ENCODE peak calls at places on chromosomes 13 and 19, in nine cellular contexts. One of them, this sample, is unnamed.

GRCh38 chr19:41335467-41335866 is 18.3 kb downstream of the TGFB1 start:
- DNase-seq in SK-MEL-5: no peak
- DNase-seq in nucleus accumbens: no peak
- DNase-seq in anterior cingulate cortex: no peak
- DNase-seq in psoas muscle: no peak
- DNase-seq in upper lobe of left lung: no peak
- DNase-seq in stimulated activated CD8-positive, alpha-beta memory T cell treated with anti-CD3 and anti-CD28 coated beads, Interleukin-4, amount 100 ng/mL, for 1 hour: no peak
- DNase-seq in neural crest cell: no peak
- DNase-seq in activated naive CD4-positive, alpha-beta T cell treated with anti-CD3 and anti-CD28 coated beads for 36 hours: no peak
- DNase-seq in this sample: no peak

GRCh38 chr13:21079761-21080730 is 18.7 kb upstream of the LATS2 start:
- DNase-seq in SK-MEL-5: peak; percentile 22
- DNase-seq in nucleus accumbens: no peak
- DNase-seq in anterior cingulate cortex: no peak
- DNase-seq in psoas muscle: no peak
- DNase-seq in upper lobe of left lung: no peak
- DNase-seq in stimulated activated CD8-positive, alpha-beta memory T cell treated with anti-CD3 and anti-CD28 coated beads, Interleukin-4, amount 100 ng/mL, for 1 hour: no peak
- DNase-seq in neural crest cell: no peak
- DNase-seq in activated naive CD4-positive, alpha-beta T cell treated with anti-CD3 and anti-CD28 coated beads for 36 hours: no peak
- DNase-seq in this sample: no peak

GRCh38 chr13:112005925-112006324 is 61.0 kb upstream of the SOX1 start:
- DNase-seq in SK-MEL-5: no peak
- DNase-seq in nucleus accumbens: no peak
- DNase-seq in anterior cingulate cortex: no peak
- DNase-seq in psoas muscle: no peak
- DNase-seq in upper lobe of left lung: no peak
- DNase-seq in stimulated activated CD8-positive, alpha-beta memory T cell treated with anti-CD3 and anti-CD28 coated beads, Interleukin-4, amount 100 ng/mL, for 1 hour: no peak
- DNase-seq in neural crest cell: no peak
- DNase-seq in activated naive CD4-positive, alpha-beta T cell treated with anti-CD3 and anti-CD28 coated beads for 36 hours: no peak
- DNase-seq in this sample: no peak

GRCh38 chr19:55546822-55547614 is 1.7 kb upstream of the SBK3 start:
- DNase-seq in SK-MEL-5: peak; percentile 17
- DNase-seq in nucleus accumbens: no peak
- DNase-seq in anterior cingulate cortex: no peak
- DNase-seq in psoas muscle: peak; percentile 86
- DNase-seq in upper lobe of left lung: peak; percentile 70
- DNase-seq in stimulated activated CD8-positive, alpha-beta memory T cell treated with anti-CD3 and anti-CD28 coated beads, Interleukin-4, amount 100 ng/mL, for 1 hour: no peak
- DNase-seq in neural crest cell: no peak
- DNase-seq in activated naive CD4-positive, alpha-beta T cell treated with anti-CD3 and anti-CD28 coated beads for 36 hours: no peak
- DNase-seq in this sample: no peak

GRCh38 chr13:47109028-47109427 is 212.2 kb upstream of the HTR2A start:
- DNase-seq in SK-MEL-5: no peak
- DNase-seq in nucleus accumbens: no peak
- DNase-seq in anterior cingulate cortex: no peak
- DNase-seq in psoas muscle: no peak
- DNase-seq in upper lobe of left lung: no peak
- DNase-seq in stimulated activated CD8-positive, alpha-beta memory T cell treated with anti-CD3 and anti-CD28 coated beads, Interleukin-4, amount 100 ng/mL, for 1 hour: no peak
- DNase-seq in neural crest cell: no peak
- DNase-seq in activated naive CD4-positive, alpha-beta T cell treated with anti-CD3 and anti-CD28 coated beads for 36 hours: peak; percentile 6
- DNase-seq in this sample: no peak

GRCh38 chr13:27978301-27978968 is 9.3 kb upstream of the CDX2 start:
- DNase-seq in SK-MEL-5: no peak
- DNase-seq in nucleus accumbens: no peak
- DNase-seq in anterior cingulate cortex: no peak
- DNase-seq in psoas muscle: no peak
- DNase-seq in upper lobe of left lung: no peak
- DNase-seq in stimulated activated CD8-positive, alpha-beta memory T cell treated with anti-CD3 and anti-CD28 coated beads, Interleukin-4, amount 100 ng/mL, for 1 hour: no peak
- DNase-seq in neural crest cell: no peak
- DNase-seq in activated naive CD4-positive, alpha-beta T cell treated with anti-CD3 and anti-CD28 coated beads for 36 hours: no peak
- DNase-seq in this sample: no peak

GRCh38 chr13:80550856-80551532 is 210.1 kb upstream of the SPRY2 start:
- DNase-seq in SK-MEL-5: no peak
- DNase-seq in nucleus accumbens: no peak
- DNase-seq in anterior cingulate cortex: no peak
- DNase-seq in psoas muscle: no peak
- DNase-seq in upper lobe of left lung: no peak
- DNase-seq in stimulated activated CD8-positive, alpha-beta memory T cell treated with anti-CD3 and anti-CD28 coated beads, Interleukin-4, amount 100 ng/mL, for 1 hour: no peak
- DNase-seq in neural crest cell: no peak
- DNase-seq in activated naive CD4-positive, alpha-beta T cell treated with anti-CD3 and anti-CD28 coated beads for 36 hours: no peak
- DNase-seq in this sample: no peak

GRCh38 chr19:48405850-48406249 is 12.4 kb downstream of the GRIN2D start:
- DNase-seq in SK-MEL-5: no peak
- DNase-seq in nucleus accumbens: no peak
- DNase-seq in anterior cingulate cortex: no peak
- DNase-seq in psoas muscle: no peak
- DNase-seq in upper lobe of left lung: no peak
- DNase-seq in stimulated activated CD8-positive, alpha-beta memory T cell treated with anti-CD3 and anti-CD28 coated beads, Interleukin-4, amount 100 ng/mL, for 1 hour: no peak
- DNase-seq in neural crest cell: no peak
- DNase-seq in activated naive CD4-positive, alpha-beta T cell treated with anti-CD3 and anti-CD28 coated beads for 36 hours: no peak
- DNase-seq in this sample: no peak

GRCh38 chr13:50969691-50970090 is 60.1 kb downstream of the RNASEH2B start:
- DNase-seq in SK-MEL-5: peak; percentile 65
- DNase-seq in nucleus accumbens: no peak
- DNase-seq in anterior cingulate cortex: no peak
- DNase-seq in psoas muscle: no peak
- DNase-seq in upper lobe of left lung: no peak
- DNase-seq in stimulated activated CD8-positive, alpha-beta memory T cell treated with anti-CD3 and anti-CD28 coated beads, Interleukin-4, amount 100 ng/mL, for 1 hour: no peak
- DNase-seq in neural crest cell: no peak
- DNase-seq in activated naive CD4-positive, alpha-beta T cell treated with anti-CD3 and anti-CD28 coated beads for 36 hours: no peak
- DNase-seq in this sample: no peak

GRCh38 chr19:2587001-2587719 is 111.2 kb downstream of the GADD45B start:
- DNase-seq in SK-MEL-5: no peak
- DNase-seq in nucleus accumbens: no peak
- DNase-seq in anterior cingulate cortex: no peak
- DNase-seq in psoas muscle: no peak
- DNase-seq in upper lobe of left lung: no peak
- DNase-seq in stimulated activated CD8-positive, alpha-beta memory T cell treated with anti-CD3 and anti-CD28 coated beads, Interleukin-4, amount 100 ng/mL, for 1 hour: no peak
- DNase-seq in neural crest cell: no peak
- DNase-seq in activated naive CD4-positive, alpha-beta T cell treated with anti-CD3 and anti-CD28 coated beads for 36 hours: no peak
- DNase-seq in this sample: no peak

GRCh38 chr13:26074706-26075105 is 22.9 kb upstream of the SHISA2 start:
- DNase-seq in SK-MEL-5: peak; percentile 59
- DNase-seq in nucleus accumbens: no peak
- DNase-seq in anterior cingulate cortex: no peak
- DNase-seq in psoas muscle: no peak
- DNase-seq in upper lobe of left lung: no peak
- DNase-seq in stimulated activated CD8-positive, alpha-beta memory T cell treated with anti-CD3 and anti-CD28 coated beads, Interleukin-4, amount 100 ng/mL, for 1 hour: no peak
- DNase-seq in neural crest cell: no peak
- DNase-seq in activated naive CD4-positive, alpha-beta T cell treated with anti-CD3 and anti-CD28 coated beads for 36 hours: no peak
- DNase-seq in this sample: no peak

GRCh38 chr13:106063591-106064308 is 471.7 kb downstream of the EFNB2 start:
- DNase-seq in SK-MEL-5: no peak
- DNase-seq in nucleus accumbens: no peak
- DNase-seq in anterior cingulate cortex: no peak
- DNase-seq in psoas muscle: no peak
- DNase-seq in upper lobe of left lung: no peak
- DNase-seq in stimulated activated CD8-positive, alpha-beta memory T cell treated with anti-CD3 and anti-CD28 coated beads, Interleukin-4, amount 100 ng/mL, for 1 hour: no peak
- DNase-seq in neural crest cell: no peak
- DNase-seq in activated naive CD4-positive, alpha-beta T cell treated with anti-CD3 and anti-CD28 coated beads for 36 hours: no peak
- DNase-seq in this sample: no peak

GRCh38 chr13:85728831-85729230 is 70.4 kb downstream of the SLITRK6 start:
- DNase-seq in SK-MEL-5: no peak
- DNase-seq in nucleus accumbens: no peak
- DNase-seq in anterior cingulate cortex: no peak
- DNase-seq in psoas muscle: no peak
- DNase-seq in upper lobe of left lung: no peak
- DNase-seq in stimulated activated CD8-positive, alpha-beta memory T cell treated with anti-CD3 and anti-CD28 coated beads, Interleukin-4, amount 100 ng/mL, for 1 hour: no peak
- DNase-seq in neural crest cell: no peak
- DNase-seq in activated naive CD4-positive, alpha-beta T cell treated with anti-CD3 and anti-CD28 coated beads for 36 hours: no peak
- DNase-seq in this sample: no peak

GRCh38 chr13:45100855-45101254 is 19.5 kb upstream of the GTF2F2 start:
- DNase-seq in SK-MEL-5: no peak
- DNase-seq in nucleus accumbens: no peak
- DNase-seq in anterior cingulate cortex: no peak
- DNase-seq in psoas muscle: no peak
- DNase-seq in upper lobe of left lung: no peak
- DNase-seq in stimulated activated CD8-positive, alpha-beta memory T cell treated with anti-CD3 and anti-CD28 coated beads, Interleukin-4, amount 100 ng/mL, for 1 hour: no peak
- DNase-seq in neural crest cell: no peak
- DNase-seq in activated naive CD4-positive, alpha-beta T cell treated with anti-CD3 and anti-CD28 coated beads for 36 hours: no peak
- DNase-seq in this sample: no peak

GRCh38 chr13:52617070-52618060 is 24.9 kb upstream of the HNRNPA1L2 start:
- DNase-seq in SK-MEL-5: peak; percentile 83
- DNase-seq in nucleus accumbens: peak; percentile 66
- DNase-seq in anterior cingulate cortex: peak; percentile 63
- DNase-seq in psoas muscle: peak; percentile 76
- DNase-seq in upper lobe of left lung: peak; percentile 85
- DNase-seq in stimulated activated CD8-positive, alpha-beta memory T cell treated with anti-CD3 and anti-CD28 coated beads, Interleukin-4, amount 100 ng/mL, for 1 hour: peak; percentile 63
- DNase-seq in neural crest cell: peak; percentile 74
- DNase-seq in activated naive CD4-positive, alpha-beta T cell treated with anti-CD3 and anti-CD28 coated beads for 36 hours: peak; percentile 90
- DNase-seq in this sample: no peak

GRCh38 chr13:71015516-71015915 is 851.5 kb downstream of the DACH1 start:
- DNase-seq in SK-MEL-5: no peak
- DNase-seq in nucleus accumbens: no peak
- DNase-seq in anterior cingulate cortex: no peak
- DNase-seq in psoas muscle: no peak
- DNase-seq in upper lobe of left lung: no peak
- DNase-seq in stimulated activated CD8-positive, alpha-beta memory T cell treated with anti-CD3 and anti-CD28 coated beads, Interleukin-4, amount 100 ng/mL, for 1 hour: no peak
- DNase-seq in neural crest cell: no peak
- DNase-seq in activated naive CD4-positive, alpha-beta T cell treated with anti-CD3 and anti-CD28 coated beads for 36 hours: no peak
- DNase-seq in this sample: no peak

GRCh38 chr19:3618144-3618810 is 8.3 kb downstream of the CACTIN start:
- DNase-seq in SK-MEL-5: peak; percentile 54
- DNase-seq in nucleus accumbens: peak; percentile 3
- DNase-seq in anterior cingulate cortex: peak; percentile 12
- DNase-seq in psoas muscle: peak; percentile 80
- DNase-seq in upper lobe of left lung: peak; percentile 50
- DNase-seq in stimulated activated CD8-positive, alpha-beta memory T cell treated with anti-CD3 and anti-CD28 coated beads, Interleukin-4, amount 100 ng/mL, for 1 hour: no peak
- DNase-seq in neural crest cell: peak; percentile 48
- DNase-seq in activated naive CD4-positive, alpha-beta T cell treated with anti-CD3 and anti-CD28 coated beads for 36 hours: peak; percentile 55
- DNase-seq in this sample: no peak

GRCh38 chr19:17794412-17794730 is 567 bp upstream of the B3GNT3 start:
- DNase-seq in SK-MEL-5: no peak
- DNase-seq in nucleus accumbens: no peak
- DNase-seq in anterior cingulate cortex: no peak
- DNase-seq in psoas muscle: no peak
- DNase-seq in upper lobe of left lung: no peak
- DNase-seq in stimulated activated CD8-positive, alpha-beta memory T cell treated with anti-CD3 and anti-CD28 coated beads, Interleukin-4, amount 100 ng/mL, for 1 hour: no peak
- DNase-seq in neural crest cell: no peak
- DNase-seq in activated naive CD4-positive, alpha-beta T cell treated with anti-CD3 and anti-CD28 coated beads for 36 hours: no peak
- DNase-seq in this sample: no peak

GRCh38 chr13:51577690-51578089 is 6.6 kb upstream of the WDFY2 start:
- DNase-seq in SK-MEL-5: no peak
- DNase-seq in nucleus accumbens: no peak
- DNase-seq in anterior cingulate cortex: no peak
- DNase-seq in psoas muscle: no peak
- DNase-seq in upper lobe of left lung: no peak
- DNase-seq in stimulated activated CD8-positive, alpha-beta memory T cell treated with anti-CD3 and anti-CD28 coated beads, Interleukin-4, amount 100 ng/mL, for 1 hour: no peak
- DNase-seq in neural crest cell: no peak
- DNase-seq in activated naive CD4-positive, alpha-beta T cell treated with anti-CD3 and anti-CD28 coated beads for 36 hours: no peak
- DNase-seq in this sample: no peak

GRCh38 chr19:480016-480855 is 16.1 kb upstream of the MADCAM1 start:
- DNase-seq in SK-MEL-5: peak; percentile 47
- DNase-seq in nucleus accumbens: peak; percentile 45
- DNase-seq in anterior cingulate cortex: peak; percentile 63
- DNase-seq in psoas muscle: peak; percentile 84
- DNase-seq in upper lobe of left lung: peak; percentile 47
- DNase-seq in stimulated activated CD8-positive, alpha-beta memory T cell treated with anti-CD3 and anti-CD28 coated beads, Interleukin-4, amount 100 ng/mL, for 1 hour: no peak
- DNase-seq in neural crest cell: peak; percentile 86
- DNase-seq in activated naive CD4-positive, alpha-beta T cell treated with anti-CD3 and anti-CD28 coated beads for 36 hours: peak; percentile 65
- DNase-seq in this sample: no peak

GRCh38 chr19:40604647-40605200 is 3.6 kb downstream of the LTBP4 start:
- DNase-seq in SK-MEL-5: peak; percentile 22
- DNase-seq in nucleus accumbens: no peak
- DNase-seq in anterior cingulate cortex: no peak
- DNase-seq in psoas muscle: no peak
- DNase-seq in upper lobe of left lung: no peak
- DNase-seq in stimulated activated CD8-positive, alpha-beta memory T cell treated with anti-CD3 and anti-CD28 coated beads, Interleukin-4, amount 100 ng/mL, for 1 hour: no peak
- DNase-seq in neural crest cell: no peak
- DNase-seq in activated naive CD4-positive, alpha-beta T cell treated with anti-CD3 and anti-CD28 coated beads for 36 hours: no peak
- DNase-seq in this sample: no peak

GRCh38 chr19:12647490-12648071 is 19.0 kb downstream of the MAN2B1 start:
- DNase-seq in SK-MEL-5: no peak
- DNase-seq in nucleus accumbens: peak; percentile 11
- DNase-seq in anterior cingulate cortex: no peak
- DNase-seq in psoas muscle: peak; percentile 71
- DNase-seq in upper lobe of left lung: peak; percentile 84
- DNase-seq in stimulated activated CD8-positive, alpha-beta memory T cell treated with anti-CD3 and anti-CD28 coated beads, Interleukin-4, amount 100 ng/mL, for 1 hour: no peak
- DNase-seq in neural crest cell: no peak
- DNase-seq in activated naive CD4-positive, alpha-beta T cell treated with anti-CD3 and anti-CD28 coated beads for 36 hours: peak; percentile 45
- DNase-seq in this sample: no peak

GRCh38 chr19:48698046-48698445 is 2.3 kb downstream of the FUT2 start:
- DNase-seq in SK-MEL-5: peak; percentile 49
- DNase-seq in nucleus accumbens: no peak
- DNase-seq in anterior cingulate cortex: no peak
- DNase-seq in psoas muscle: no peak
- DNase-seq in upper lobe of left lung: peak; percentile 61
- DNase-seq in stimulated activated CD8-positive, alpha-beta memory T cell treated with anti-CD3 and anti-CD28 coated beads, Interleukin-4, amount 100 ng/mL, for 1 hour: no peak
- DNase-seq in neural crest cell: no peak
- DNase-seq in activated naive CD4-positive, alpha-beta T cell treated with anti-CD3 and anti-CD28 coated beads for 36 hours: no peak
- DNase-seq in this sample: no peak

GRCh38 chr13:112779856-112780604 is 90.2 kb downstream of the ATP11A start:
- DNase-seq in SK-MEL-5: no peak
- DNase-seq in nucleus accumbens: no peak
- DNase-seq in anterior cingulate cortex: no peak
- DNase-seq in psoas muscle: no peak
- DNase-seq in upper lobe of left lung: no peak
- DNase-seq in stimulated activated CD8-positive, alpha-beta memory T cell treated with anti-CD3 and anti-CD28 coated beads, Interleukin-4, amount 100 ng/mL, for 1 hour: no peak
- DNase-seq in neural crest cell: no peak
- DNase-seq in activated naive CD4-positive, alpha-beta T cell treated with anti-CD3 and anti-CD28 coated beads for 36 hours: no peak
- DNase-seq in this sample: no peak

GRCh38 chr19:36488816-36489138 is 584 bp downstream of the ZNF566 start:
- DNase-seq in SK-MEL-5: no peak
- DNase-seq in nucleus accumbens: no peak
- DNase-seq in anterior cingulate cortex: no peak
- DNase-seq in psoas muscle: peak; percentile 15
- DNase-seq in upper lobe of left lung: peak; percentile 26
- DNase-seq in stimulated activated CD8-positive, alpha-beta memory T cell treated with anti-CD3 and anti-CD28 coated beads, Interleukin-4, amount 100 ng/mL, for 1 hour: peak; percentile 5
- DNase-seq in neural crest cell: no peak
- DNase-seq in activated naive CD4-positive, alpha-beta T cell treated with anti-CD3 and anti-CD28 coated beads for 36 hours: peak; percentile 69
- DNase-seq in this sample: no peak

GRCh38 chr13:25247345-25247744 is 39.9 kb downstream of the MTMR6 start:
- DNase-seq in SK-MEL-5: no peak
- DNase-seq in nucleus accumbens: no peak
- DNase-seq in anterior cingulate cortex: no peak
- DNase-seq in psoas muscle: no peak
- DNase-seq in upper lobe of left lung: no peak
- DNase-seq in stimulated activated CD8-positive, alpha-beta memory T cell treated with anti-CD3 and anti-CD28 coated beads, Interleukin-4, amount 100 ng/mL, for 1 hour: no peak
- DNase-seq in neural crest cell: no peak
- DNase-seq in activated naive CD4-positive, alpha-beta T cell treated with anti-CD3 and anti-CD28 coated beads for 36 hours: no peak
- DNase-seq in this sample: no peak

GRCh38 chr13:111020546-111020945 is 94.6 kb upstream of the ARHGEF7 start:
- DNase-seq in SK-MEL-5: no peak
- DNase-seq in nucleus accumbens: no peak
- DNase-seq in anterior cingulate cortex: no peak
- DNase-seq in psoas muscle: no peak
- DNase-seq in upper lobe of left lung: no peak
- DNase-seq in stimulated activated CD8-positive, alpha-beta memory T cell treated with anti-CD3 and anti-CD28 coated beads, Interleukin-4, amount 100 ng/mL, for 1 hour: no peak
- DNase-seq in neural crest cell: no peak
- DNase-seq in activated naive CD4-positive, alpha-beta T cell treated with anti-CD3 and anti-CD28 coated beads for 36 hours: no peak
- DNase-seq in this sample: no peak

GRCh38 chr13:111860161-111860560 is 206.8 kb upstream of the SOX1 start:
- DNase-seq in SK-MEL-5: no peak
- DNase-seq in nucleus accumbens: no peak
- DNase-seq in anterior cingulate cortex: no peak
- DNase-seq in psoas muscle: no peak
- DNase-seq in upper lobe of left lung: no peak
- DNase-seq in stimulated activated CD8-positive, alpha-beta memory T cell treated with anti-CD3 and anti-CD28 coated beads, Interleukin-4, amount 100 ng/mL, for 1 hour: no peak
- DNase-seq in neural crest cell: no peak
- DNase-seq in activated naive CD4-positive, alpha-beta T cell treated with anti-CD3 and anti-CD28 coated beads for 36 hours: no peak
- DNase-seq in this sample: no peak

GRCh38 chr19:41425174-41426115 is 1.7 kb downstream of the B3GNT8 start:
- DNase-seq in SK-MEL-5: no peak
- DNase-seq in nucleus accumbens: no peak
- DNase-seq in anterior cingulate cortex: no peak
- DNase-seq in psoas muscle: no peak
- DNase-seq in upper lobe of left lung: no peak
- DNase-seq in stimulated activated CD8-positive, alpha-beta memory T cell treated with anti-CD3 and anti-CD28 coated beads, Interleukin-4, amount 100 ng/mL, for 1 hour: no peak
- DNase-seq in neural crest cell: no peak
- DNase-seq in activated naive CD4-positive, alpha-beta T cell treated with anti-CD3 and anti-CD28 coated beads for 36 hours: no peak
- DNase-seq in this sample: no peak

GRCh38 chr19:41233748-41234240 is 14.8 kb downstream of the AXL start:
- DNase-seq in SK-MEL-5: no peak
- DNase-seq in nucleus accumbens: no peak
- DNase-seq in anterior cingulate cortex: no peak
- DNase-seq in psoas muscle: no peak
- DNase-seq in upper lobe of left lung: peak; percentile 63
- DNase-seq in stimulated activated CD8-positive, alpha-beta memory T cell treated with anti-CD3 and anti-CD28 coated beads, Interleukin-4, amount 100 ng/mL, for 1 hour: no peak
- DNase-seq in neural crest cell: no peak
- DNase-seq in activated naive CD4-positive, alpha-beta T cell treated with anti-CD3 and anti-CD28 coated beads for 36 hours: no peak
- DNase-seq in this sample: no peak

GRCh38 chr13:34017231-34017630 is 199.3 kb downstream of the RFC3 start:
- DNase-seq in SK-MEL-5: no peak
- DNase-seq in nucleus accumbens: no peak
- DNase-seq in anterior cingulate cortex: no peak
- DNase-seq in psoas muscle: no peak
- DNase-seq in upper lobe of left lung: no peak
- DNase-seq in stimulated activated CD8-positive, alpha-beta memory T cell treated with anti-CD3 and anti-CD28 coated beads, Interleukin-4, amount 100 ng/mL, for 1 hour: no peak
- DNase-seq in neural crest cell: no peak
- DNase-seq in activated naive CD4-positive, alpha-beta T cell treated with anti-CD3 and anti-CD28 coated beads for 36 hours: no peak
- DNase-seq in this sample: no peak